ENCODE peak calls at places on chromosome 11, in four cellular contexts. M is NCI-H748 treated with DMSO at 0.1 percent for 48 hours, F is HFF-Myc, J is OCI-LY7. L is an unnamed sample.

GRCh38 chr11:104665631-104666030 is 232.6 kb downstream of the CASP12 start:
- DNase-seq in M (no peak), F (no peak), J (no peak), L (no peak)

GRCh38 chr11:12156301-12157140 is 46.1 kb downstream of the MICAL2 start:
- DNase-seq in M (no peak), F (no peak), J (no peak), L (no peak)

GRCh38 chr11:106286881-106287504 is 209.5 kb downstream of the AASDHPPT start:
- DNase-seq in M (no peak), F (no peak), J (no peak), L (no peak)

GRCh38 chr11:123313261-123313660 is 116.8 kb upstream of the GRAMD1B start:
- DNase-seq in M (no peak), F (no peak), J (no peak), L (no peak)

GRCh38 chr11:5737091-5737490 is 843 bp downstream of the OR56B1 start:
- DNase-seq in M (no peak), F (no peak), J (no peak), L (no peak)

GRCh38 chr11:73143126-73143838 is 1.2 kb upstream of the FCHSD2 start:
- DNase-seq in M (no peak), F (no peak), J (peak), L (peak)

GRCh38 chr11:113645593-113646349 is 60.3 kb downstream of the TMPRSS5 start:
- DNase-seq in M (no peak), F (no peak), J (no peak), L (no peak)

GRCh38 chr11:112412383-112412782 is 151.7 kb upstream of the PLET1 start:
- DNase-seq in M (no peak), F (no peak), J (no peak), L (no peak)

GRCh38 chr11:111445586-111445985 is 66.5 kb upstream of the POU2AF1 start:
- DNase-seq in M (no peak), F (no peak), J (no peak), L (no peak)

GRCh38 chr11:75659836-75660235 is 9.0 kb downstream of the MAP6 start:
- DNase-seq in M (no peak), F (no peak), J (no peak), L (no peak)

GRCh38 chr11:22459053-22459452 is 120.9 kb downstream of the SLC17A6 start:
- DNase-seq in M (no peak), F (no peak), J (no peak), L (no peak)

L was measured in NCI-H1417 treated with DMSO at 0.1 percent for 48 hours.